ENCODE peak calls at places on chromosomes 12 and 14, in six cellular contexts. W, E, I, F, U and R are unnamed samples.

GRCh38 chr14:28767851-28768548 is 1.4 kb downstream of the FOXG1 start:
- DNase-seq in W (no peak), E (no peak), U (no peak), F (no peak), I (peak), R (no peak)

GRCh38 chr12:117766008-117766407 is 202.8 kb downstream of the KSR2 start:
- DNase-seq in U (no peak), E (no peak), I (no peak), W (no peak), F (no peak), R (no peak)

GRCh38 chr14:34465069-34465859 is 3.2 kb upstream of the SPTSSA start:
- DNase-seq in U (no peak), F (peak), W (peak), E (no peak), I (peak), R (peak)

GRCh38 chr12:74537126-74537706 is 419 bp upstream of the ATXN7L3B start:
- DNase-seq in U (peak), F (peak), E (peak), I (peak), W (peak), R (peak)

GRCh38 chr12:2959508-2960431 is 573 bp downstream of the TEAD4 start:
- DNase-seq in E (no peak), F (peak), U (no peak), W (peak), I (peak), R (no peak)

GRCh38 chr12:6953417-6954315 is 2.5 kb downstream of the PTPN6 start:
- DNase-seq in I (no peak), E (peak), F (no peak), U (no peak), W (no peak), R (peak)

GRCh38 chr14:88025350-88025749 is 20.4 kb downstream of the GPR65 start:
- DNase-seq in I (peak), F (no peak), E (no peak), U (no peak), W (no peak), R (no peak)

GRCh38 chr14:105926415-105927093 is 400.2 kb downstream of the TMEM121 start:
- DNase-seq in U (no peak), W (no peak), F (no peak), E (no peak), I (peak), R (no peak)

GRCh38 chr12:45725631-45726593 is 3.6 kb upstream of the ARID2 start:
- DNase-seq in U (no peak), F (peak), E (no peak), I (peak), W (peak), R (peak)

GRCh38 chr12:122917508-122918227 is 21.7 kb upstream of the VPS37B start:
- DNase-seq in F (peak), I (no peak), E (no peak), W (peak), U (no peak), R (no peak)

GRCh38 chr14:38001501-38001900 is 206.2 kb upstream of the SSTR1 start:
- DNase-seq in U (no peak), I (no peak), F (no peak), E (no peak), W (no peak), R (no peak)

GRCh38 chr12:89166525-89166934 is 185.8 kb downstream of the DUSP6 start:
- DNase-seq in W (no peak), U (no peak), E (peak), I (no peak), F (peak), R (peak)

GRCh38 chr12:5305861-5306545 is 125.9 kb upstream of the NTF3 start:
- DNase-seq in E (no peak), W (no peak), U (no peak), F (no peak), I (no peak), R (no peak)

GRCh38 chr12:5305425-5305824 is 126.5 kb upstream of the NTF3 start:
- DNase-seq in U (no peak), F (no peak), E (no peak), I (no peak), W (no peak), R (no peak)

GRCh38 chr12:5307065-5307464 is 124.8 kb upstream of the NTF3 start:
- DNase-seq in E (no peak), F (no peak), I (no peak), W (no peak), U (no peak), R (no peak)

GRCh38 chr12:5309654-5310053 is 122.3 kb upstream of the NTF3 start:
- DNase-seq in I (no peak), E (no peak), W (no peak), U (no peak), F (no peak), R (no peak)
- TF ChIP-seq POLR2A in I (no peak), E (no peak), W (no peak), U (no peak), F (no peak), R (no peak)

DNA sequence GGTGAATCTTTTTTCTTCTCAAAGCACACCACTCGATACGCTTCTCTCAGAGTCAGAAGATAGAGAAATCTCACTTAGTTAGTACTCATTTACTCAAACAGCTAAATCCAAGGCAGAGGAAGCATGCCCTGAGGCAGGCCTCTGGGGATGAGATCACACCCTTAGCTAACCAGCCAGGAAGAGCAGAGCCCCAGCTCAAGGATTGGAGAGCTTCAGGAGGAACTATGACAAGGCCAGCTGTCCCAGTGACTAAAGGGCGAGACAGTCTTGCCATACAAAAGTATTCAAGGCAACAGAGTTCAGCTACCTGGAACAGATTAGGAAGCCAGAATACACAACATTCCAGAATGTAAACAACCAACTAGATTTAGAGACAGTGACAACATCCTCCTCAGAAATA is 197.7 kb upstream of the CCDC196 start:
- DNase-seq in I (no peak), W (no peak), U (no peak), E (no peak), F (no peak), R (no peak)
- H3K4me3 ChIP-seq in I (no peak), W (no peak), U (no peak), E (no peak), F (no peak), R (no peak)

GRCh38 chr12:92339198-92339821 is 193.7 kb upstream of the BTG1 start:
- DNase-seq in W (no peak), E (no peak), F (no peak), I (no peak), U (no peak), R (no peak)

GRCh38 chr12:92341333-92341691 is 195.7 kb upstream of the BTG1 start:
- DNase-seq in F (no peak), W (peak), U (no peak), I (no peak), E (no peak), R (no peak)

GRCh38 chr12:92340003-92340402 is 194.4 kb upstream of the BTG1 start:
- DNase-seq in F (no peak), I (no peak), W (no peak), E (no peak), U (no peak), R (no peak)

GRCh38 chr12:92342574-92342973 is 196.9 kb upstream of the BTG1 start:
- DNase-seq in W (no peak), E (no peak), F (no peak), I (no peak), U (no peak), R (no peak)

DNA sequence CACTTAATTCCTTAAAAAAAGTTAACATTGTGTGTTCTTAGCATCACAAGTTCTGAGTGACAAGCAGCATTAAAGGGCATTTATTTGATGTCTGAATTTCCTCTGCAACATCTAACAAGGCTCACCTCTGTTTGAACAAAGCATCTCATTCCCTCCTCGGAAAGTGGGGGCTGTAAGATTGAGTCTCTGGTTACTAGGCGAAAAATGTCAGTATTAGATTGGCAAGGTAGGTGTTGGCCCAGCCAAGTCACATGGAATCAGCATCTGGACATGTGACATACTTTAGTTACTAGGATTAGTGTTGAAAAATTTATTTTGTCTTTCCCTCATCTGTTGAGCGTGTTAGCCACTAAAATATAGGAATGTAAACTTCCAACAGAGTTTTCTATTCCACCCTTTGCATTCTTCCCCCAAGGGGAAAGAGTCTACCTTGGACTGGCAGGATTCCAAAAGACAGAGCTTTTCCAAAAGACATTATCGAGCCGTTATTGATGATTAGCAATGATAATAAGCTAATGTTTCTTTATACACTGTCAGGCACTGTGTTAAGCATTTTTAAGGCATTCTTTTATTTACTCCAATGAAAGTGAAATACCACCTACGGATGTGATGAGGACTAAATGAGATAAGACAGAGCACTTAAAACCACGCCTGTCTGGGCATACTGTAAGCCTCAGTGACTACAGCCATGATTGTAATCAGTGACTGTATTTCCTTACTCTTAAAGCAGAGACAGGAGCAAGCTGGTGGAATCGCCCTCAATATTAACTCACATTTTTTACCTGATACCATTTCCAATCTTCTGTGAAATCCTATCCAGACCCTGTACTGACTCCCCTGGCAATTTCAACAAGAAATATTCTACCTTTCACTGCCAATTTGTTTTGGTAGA is 195.0 kb upstream of the BTG1 start:
- DNase-seq in W (no peak), F (no peak), I (no peak), U (no peak), E (no peak), R (no peak)
- TF ChIP-seq MAX in W (no peak), F (no peak), I (no peak), U (no peak), E (no peak), R (no peak)

DNA sequence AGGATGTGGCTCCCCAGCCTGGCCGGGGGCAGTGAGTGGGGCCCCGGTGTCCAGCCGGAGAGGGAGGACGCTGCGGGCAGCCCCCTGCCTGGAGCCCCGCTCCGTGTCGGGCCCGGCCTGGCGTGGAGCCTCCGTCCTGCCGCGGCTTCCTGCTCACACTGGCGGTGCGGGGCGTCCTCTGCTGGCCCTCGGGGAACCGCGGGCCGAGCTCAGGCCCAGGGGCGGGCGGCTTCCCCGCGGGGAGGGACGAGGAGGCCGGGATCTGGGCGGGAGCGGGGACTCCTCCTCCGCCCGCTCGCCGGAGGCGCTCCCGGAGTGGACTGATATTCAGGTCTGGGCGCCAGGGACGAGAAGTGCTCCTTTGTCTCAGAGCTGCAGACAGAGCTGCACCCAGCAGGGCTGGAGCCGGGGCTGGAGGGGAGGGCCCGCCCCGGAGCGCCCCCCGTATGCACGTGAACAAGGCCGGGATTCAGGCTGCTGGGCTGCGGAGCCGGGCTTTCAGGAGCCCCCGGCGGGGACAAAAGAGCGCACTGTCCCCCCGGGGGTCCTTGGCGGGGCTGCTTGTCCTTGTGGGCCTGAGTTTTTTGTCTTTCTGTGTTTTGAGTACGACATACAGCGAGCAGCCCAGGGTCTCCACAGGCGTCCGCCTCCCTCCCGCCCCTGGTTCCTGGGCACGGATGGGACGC is 2.3 kb downstream of the MMP17 start:
- DNase-seq in E (no peak), I (peak), F (peak), W (peak), U (peak), R (peak)
- TF ChIP-seq POLR2A in E (no peak), I (no peak), F (peak), W (no peak), U (no peak), R (no peak)

GRCh38 chr14:74838141-74838540 is 37.8 kb downstream of the PROX2 start:
- DNase-seq in I (no peak), W (no peak), U (no peak), E (no peak), F (no peak), R (no peak)
- H3K4me3 ChIP-seq in I (no peak), W (no peak), U (no peak), E (peak), F (no peak), R (no peak)

GRCh38 chr14:25110101-25110500 is 60.2 kb upstream of the STXBP6 start:
- DNase-seq in I (no peak), F (no peak), U (no peak), W (no peak), E (no peak), R (no peak)

GRCh38 chr14:25103820-25104219 is 53.9 kb upstream of the STXBP6 start:
- DNase-seq in E (no peak), I (no peak), W (no peak), F (no peak), U (no peak), R (no peak)

GRCh38 chr14:25111061-25111601 is 61.2 kb upstream of the STXBP6 start:
- DNase-seq in F (peak), E (no peak), U (no peak), I (no peak), W (peak), R (no peak)

GRCh38 chr14:25113394-25113793 is 63.4 kb upstream of the STXBP6 start:
- DNase-seq in U (no peak), F (no peak), W (no peak), E (no peak), I (no peak), R (no peak)

DNA sequence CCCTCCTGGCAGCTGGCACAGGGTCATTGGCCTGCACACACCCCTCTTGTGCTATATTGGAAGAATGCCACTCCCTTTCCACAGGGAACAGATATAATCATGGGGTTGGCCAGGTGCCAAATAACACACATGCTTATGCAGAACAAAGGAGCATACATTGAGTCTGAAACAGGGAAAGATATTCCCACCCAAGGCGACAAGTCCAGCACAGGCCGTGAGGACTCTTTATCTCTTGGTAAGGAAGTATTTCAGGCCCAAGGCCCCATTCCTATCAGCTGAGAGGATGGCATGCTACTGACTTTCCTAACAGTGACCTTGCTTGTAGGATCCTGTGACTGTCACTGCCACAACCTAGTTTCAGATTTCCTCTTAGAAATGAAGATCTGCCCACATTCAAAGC is 59.0 kb upstream of the STXBP6 start:
- DNase-seq in W (peak), U (no peak), E (no peak), I (no peak), F (no peak), R (no peak)
- TF ChIP-seq MAX in W (no peak), U (no peak), E (no peak), I (no peak), F (no peak), R (no peak)

GRCh38 chr12:95944108-95944704 is 1.1 kb downstream of the AMDHD1 start:
- DNase-seq in I (no peak), F (no peak), U (no peak), W (no peak), E (no peak), R (peak)

GRCh38 chr12:95942106-95942531 is 295 bp downstream of the CCDC38 start:
- DNase-seq in F (no peak), E (no peak), U (no peak), W (peak), I (no peak), R (peak)

GRCh38 chr12:95940514-95940913 is 1.9 kb downstream of the CCDC38 start:
- DNase-seq in W (peak), I (no peak), U (no peak), F (no peak), E (no peak), R (no peak)

GRCh38 chr12:95943231-95943842 is at the start of gene AMDHD1:
- DNase-seq in W (peak), U (peak), E (no peak), F (peak), I (no peak), R (peak)

DNA sequence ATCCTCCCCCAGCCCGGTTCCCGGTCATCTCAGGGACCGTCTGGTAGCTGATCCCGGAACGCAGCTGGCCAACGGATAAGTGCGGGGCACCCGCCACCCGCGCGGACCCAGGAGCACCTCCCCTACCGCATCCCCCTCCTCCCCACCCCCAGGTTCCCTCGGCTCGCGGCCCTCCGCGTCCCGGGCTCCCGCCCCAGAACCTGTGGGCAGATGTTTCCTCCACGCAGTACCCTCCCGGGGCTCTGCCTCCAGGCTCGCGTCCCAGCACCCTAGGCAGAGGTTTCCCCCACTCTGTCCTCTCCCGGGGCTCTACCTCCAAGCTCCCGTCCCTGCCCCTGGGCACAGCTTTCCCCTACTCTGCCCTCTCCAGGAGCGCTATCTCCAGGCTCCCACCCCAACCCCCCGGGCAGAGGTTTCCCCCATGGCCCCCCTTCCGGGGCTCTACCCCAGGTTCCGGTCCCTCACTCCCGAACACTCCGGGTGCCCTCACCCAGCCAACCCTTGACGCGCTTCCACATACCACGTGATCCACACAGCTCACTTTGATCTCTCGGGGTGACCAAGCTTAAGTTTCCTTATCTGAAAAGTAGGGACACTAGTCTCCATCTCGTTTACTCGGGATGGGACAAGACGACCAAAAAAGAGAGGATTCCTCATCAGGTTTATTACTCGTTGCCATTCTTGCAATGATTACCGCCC is at the start of gene CCDC38:
- DNase-seq in E (peak), I (peak), W (peak), U (peak), F (peak), R (peak)
- TF ChIP-seq POLR2A in E (peak), I (no peak), W (peak), U (peak), F (peak), R (peak)

GRCh38 chr12:115354007-115354452 is 670.1 kb upstream of the TBX3 start:
- DNase-seq in F (peak), W (peak), E (no peak), U (peak), I (no peak), R (peak)
- H3K4me3 ChIP-seq in F (peak), W (peak), E (peak), U (peak), I (no peak), R (no peak)

GRCh38 chr14:55837467-55837866 is 257.5 kb downstream of the KTN1 start:
- DNase-seq in E (no peak), F (no peak), U (no peak), I (no peak), W (peak), R (no peak)
- TF ChIP-seq MAX in E (no peak), F (no peak), U (no peak), I (no peak), W (no peak), R (no peak)

DNA sequence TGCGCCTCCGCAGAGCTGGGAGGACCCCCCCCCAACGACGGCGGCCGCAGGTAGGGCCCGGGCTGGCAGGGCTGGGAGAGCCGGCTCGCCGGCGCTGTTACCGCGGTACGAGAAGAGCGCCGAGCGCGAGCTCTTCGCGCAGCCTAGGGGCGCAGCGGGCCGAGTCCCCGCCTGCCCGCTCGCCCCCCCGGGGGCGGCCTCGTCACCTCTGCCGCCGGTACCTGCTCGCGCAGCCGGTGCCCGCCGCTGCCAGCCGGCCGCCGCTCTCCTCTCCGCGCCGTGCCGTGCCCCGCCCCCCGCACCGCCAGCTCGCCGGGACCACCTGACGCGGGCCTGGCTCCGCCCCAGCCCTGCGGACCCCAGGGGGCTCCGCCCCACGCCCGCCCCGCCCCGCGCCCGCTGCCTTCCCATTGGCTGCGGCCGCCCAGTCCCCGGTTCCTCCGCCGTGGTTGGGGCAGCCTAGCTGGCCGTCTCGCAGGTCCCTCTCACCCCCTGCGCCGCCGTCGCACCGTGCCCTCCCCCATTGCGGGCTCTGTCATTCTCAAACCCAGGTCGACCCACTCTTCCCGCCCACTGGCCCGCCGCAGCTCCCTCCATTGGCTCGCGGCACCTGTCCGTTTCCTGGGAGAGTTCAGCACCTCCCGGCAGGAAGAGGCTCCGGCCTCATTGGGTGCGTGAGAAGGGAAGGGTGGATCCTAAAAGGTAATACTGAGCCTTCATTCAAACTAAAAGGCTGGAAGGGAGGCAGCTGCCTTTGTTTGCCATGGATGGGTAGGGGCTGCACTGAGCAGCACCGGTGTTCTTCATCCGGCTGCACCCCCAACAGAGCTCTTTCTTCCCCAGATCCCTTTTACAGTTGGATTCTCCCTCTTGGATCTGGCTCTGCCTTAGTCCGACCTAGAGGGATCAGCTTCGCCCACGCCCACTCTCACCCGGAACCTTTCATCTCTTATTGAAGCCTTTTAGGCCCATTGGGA is at the start of gene MAP3K9:
- DNase-seq in I (peak), E (peak), U (peak), W (peak), F (peak), R (peak)
- TF ChIP-seq POLR2A in I (no peak), E (peak), U (no peak), W (peak), F (peak), R (no peak)